ENCODE peak calls at places on chromosomes 13 and 19, in four cellular contexts. K is T-cell, L is mammary epithelial cell, B is upper lobe of right lung. J is an unnamed sample.

GRCh38 chr13:111153977-111154332 is 38.8 kb downstream of the ARHGEF7 start:
- DNase-seq in K (peak; percentile 32), L (no peak), B (no peak), J (no peak)

GRCh38 chr19:52987221-52987620 is 24.5 kb upstream of the ZNF816 start:
- DNase-seq in K (no peak), L (no peak), B (no peak), J (no peak)

GRCh38 chr13:25213716-25214115 is 41.6 kb upstream of the AMER2 start:
- DNase-seq in K (no peak), L (peak; percentile 74), B (no peak), J (peak; percentile 17)

GRCh38 chr13:97749174-97749573 is 204.3 kb upstream of the IPO5 start:
- DNase-seq in K (no peak), L (peak; percentile 89), B (no peak), J (no peak)

GRCh38 chr19:18612051-18612771 is 459 bp upstream of the TMEM59L start:
- DNase-seq in K (no peak), L (no peak), B (no peak), J (no peak)

GRCh38 chr13:105817011-105817410 is 718.5 kb downstream of the EFNB2 start:
- DNase-seq in K (no peak), L (peak; percentile 15), B (no peak), J (peak; percentile 54)

GRCh38 chr13:40460116-40460515 is 206.3 kb downstream of the FOXO1 start:
- DNase-seq in K (no peak), L (no peak), B (no peak), J (no peak)

GRCh38 chr19:33459220-33459619 is 62.4 kb downstream of the PEPD start:
- DNase-seq in K (no peak), L (no peak), B (no peak), J (no peak)

GRCh38 chr19:55898911-55899310 is 33.2 kb downstream of the NLRP13 start:
- DNase-seq in K (no peak), L (no peak), B (peak; percentile 34), J (no peak)

GRCh38 chr19:41449865-41450178 is 6.9 kb downstream of the ERICH4 start:
- DNase-seq in K (no peak), L (no peak), B (no peak), J (no peak)

GRCh38 chr19:2446390-2446789 is 10.4 kb downstream of the LMNB2 start:
- DNase-seq in K (peak; percentile 20), L (no peak), B (no peak), J (no peak)

GRCh38 chr13:37914781-37915391 is 45.3 kb upstream of the TRPC4 start:
- DNase-seq in K (no peak), L (peak; percentile 84), B (no peak), J (no peak)

GRCh38 chr13:109215377-109215776 is 571.0 kb downstream of the IRS2 start:
- DNase-seq in K (no peak), L (no peak), B (no peak), J (no peak)